ENCODE peak calls at places on chromosomes 3 and 15, in nine cellular contexts. R, H, O, K, X, N, J, F and B are unnamed samples.

GRCh38 chr3:98553751-98554150 is 22.0 kb downstream of the GPR15 start:
- DNase-seq in R (no peak), H (no peak), O (no peak), K (no peak), X (no peak), N (no peak), J (no peak), F (no peak), B (no peak)

GRCh38 chr3:141266797-141267555 is 35.4 kb downstream of the PXYLP1 start:
- DNase-seq in R (no peak), H (no peak), O (no peak), K (no peak), X (no peak), N (no peak), J (no peak), F (no peak), B (no peak)

GRCh38 chr3:123349566-123350450 is 99.1 kb downstream of the ADCY5 start:
- DNase-seq in R (no peak), H (no peak), O (no peak), K (no peak), X (no peak), N (no peak), J (no peak), F (no peak), B (no peak)

GRCh38 chr3:129404130-129404529 is 24.3 kb downstream of the EFCAB12 start:
- DNase-seq in R (no peak), H (no peak), O (no peak), K (no peak), X (no peak), N (no peak), J (no peak), F (no peak), B (no peak)

GRCh38 chr3:27279153-27279552 is 90.0 kb downstream of the NEK10 start:
- DNase-seq in R (no peak), H (no peak), O (no peak), K (peak; percentile 32), X (peak; percentile 27), N (no peak), J (no peak), F (no peak), B (no peak)

GRCh38 chr3:150081084-150081483 is 110.4 kb upstream of the PFN2 start:
- DNase-seq in R (no peak), H (no peak), O (no peak), K (no peak), X (no peak), N (no peak), J (no peak), F (no peak), B (no peak)

GRCh38 chr15:73851679-73852078 is 21.7 kb upstream of the TBC1D21 start:
- DNase-seq in R (no peak), H (peak; percentile 22), O (no peak), K (no peak), X (peak; percentile 22), N (peak; percentile 50), J (peak; percentile 37), F (peak; percentile 35), B (no peak)

GRCh38 chr3:137205394-137206060 is 247.7 kb downstream of the IL20RB start:
- DNase-seq in R (no peak), H (no peak), O (no peak), K (no peak), X (no peak), N (no peak), J (no peak), F (no peak), B (no peak)

GRCh38 chr3:134486577-134487041 is 752 bp downstream of the CEP63 start:
- DNase-seq in R (no peak), H (no peak), O (no peak), K (no peak), X (no peak), N (no peak), J (no peak), F (no peak), B (no peak)

GRCh38 chr15:27454281-27455060 is 483.5 kb downstream of the GABRG3 start:
- DNase-seq in R (no peak), H (no peak), O (no peak), K (no peak), X (no peak), N (no peak), J (no peak), F (no peak), B (no peak)

GRCh38 chr3:140760324-140761075 is 82.6 kb downstream of the TRIM42 start:
- DNase-seq in R (no peak), H (no peak), O (no peak), K (no peak), X (no peak), N (no peak), J (no peak), F (no peak), B (no peak)

GRCh38 chr15:99486371-99487336 is 79.1 kb upstream of the MEF2A start:
- DNase-seq in R (peak; percentile 74), H (peak; percentile 10), O (peak; percentile 93), K (peak; percentile 80), X (peak; percentile 81), N (no peak), J (peak; percentile 82), F (peak; percentile 60), B (peak; percentile 80)

GRCh38 chr3:7630351-7630911 is 769.5 kb downstream of the GRM7 start:
- DNase-seq in R (no peak), H (no peak), O (no peak), K (no peak), X (no peak), N (no peak), J (no peak), F (no peak), B (no peak)

GRCh38 chr3:120039642-120040610 is 54.3 kb downstream of the GSK3B start:
- DNase-seq in R (no peak), H (peak; percentile 3), O (no peak), K (no peak), X (no peak), N (peak; percentile 13), J (no peak), F (no peak), B (no peak)

GRCh38 chr15:99158626-99159412 is 53.9 kb downstream of the SYNM start:
- DNase-seq in R (no peak), H (no peak), O (no peak), K (no peak), X (no peak), N (no peak), J (no peak), F (no peak), B (no peak)

GRCh38 chr15:23039151-23039916 is at the start of gene TUBGCP5:
- DNase-seq in R (peak; percentile 96), H (peak; percentile 96), O (peak; percentile 99), K (peak; percentile 97), X (peak; percentile 98), N (peak; percentile 93), J (peak; percentile 99), F (peak; percentile 98), B (peak; percentile 95)
- TF ChIP-seq POLR2A in R (peak; percentile 88), H (peak; percentile 96), O (peak; percentile 17), K (peak; percentile 46), X (peak; percentile 91), N (peak; percentile 85), J (peak; percentile 96), F (peak; percentile 69), B (peak; percentile 75)

GRCh38 chr3:71759401-71759800 is 5.7 kb downstream of the GPR27 start:
- DNase-seq in R (no peak), H (no peak), O (no peak), K (no peak), X (no peak), N (no peak), J (no peak), F (no peak), B (no peak)

GRCh38 chr3:71753716-71754609 is at the start of gene GPR27:
- DNase-seq in R (no peak), H (no peak), O (no peak), K (no peak), X (peak; percentile 26), N (no peak), J (peak; percentile 10), F (peak; percentile 8), B (no peak)

GRCh38 chr3:71752911-71753715 is 542 bp upstream of the GPR27 start:
- DNase-seq in R (no peak), H (no peak), O (no peak), K (no peak), X (no peak), N (no peak), J (no peak), F (no peak), B (no peak)

GRCh38 chr3:71751602-71752001 is 2.1 kb upstream of the GPR27 start:
- DNase-seq in R (no peak), H (no peak), O (no peak), K (no peak), X (no peak), N (no peak), J (no peak), F (no peak), B (no peak)

DNA sequence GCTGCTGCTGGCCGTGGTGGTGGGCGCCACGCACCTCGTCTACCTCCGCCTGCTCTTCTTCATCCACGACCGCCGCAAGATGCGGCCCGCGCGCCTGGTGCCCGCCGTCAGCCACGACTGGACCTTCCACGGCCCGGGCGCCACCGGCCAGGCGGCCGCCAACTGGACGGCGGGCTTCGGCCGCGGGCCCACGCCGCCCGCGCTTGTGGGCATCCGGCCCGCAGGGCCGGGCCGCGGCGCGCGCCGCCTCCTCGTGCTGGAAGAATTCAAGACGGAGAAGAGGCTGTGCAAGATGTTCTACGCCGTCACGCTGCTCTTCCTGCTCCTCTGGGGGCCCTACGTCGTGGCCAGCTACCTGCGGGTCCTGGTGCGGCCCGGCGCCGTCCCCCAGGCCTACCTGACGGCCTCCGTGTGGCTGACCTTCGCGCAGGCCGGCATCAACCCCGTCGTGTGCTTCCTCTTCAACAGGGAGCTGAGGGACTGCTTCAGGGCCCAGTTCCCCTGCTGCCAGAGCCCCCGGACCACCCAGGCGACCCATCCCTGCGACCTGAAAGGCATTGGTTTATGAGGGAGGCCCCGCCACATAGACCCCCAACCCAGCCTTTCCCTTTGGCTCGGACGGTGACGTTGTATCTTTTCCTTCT is 1.1 kb downstream of the GPR27 start:
- DNase-seq in R (no peak), H (no peak), O (no peak), K (no peak), X (no peak), N (no peak), J (no peak), F (no peak), B (no peak)
- H3K27me3 ChIP-seq in R (no peaks in the 10 kb centered on the region), H (peaks cover 8% of the 10 kb centered on the region), O (peaks cover 4% of the 10 kb centered on the region), K (peaks cover 37% of the 10 kb centered on the region), X (no peaks in the 10 kb centered on the region), N (peaks cover 15% of the 10 kb centered on the region), J (peaks cover 16% of the 10 kb centered on the region), F (no peaks in the 10 kb centered on the region), B (no peaks in the 10 kb centered on the region)

DNA sequence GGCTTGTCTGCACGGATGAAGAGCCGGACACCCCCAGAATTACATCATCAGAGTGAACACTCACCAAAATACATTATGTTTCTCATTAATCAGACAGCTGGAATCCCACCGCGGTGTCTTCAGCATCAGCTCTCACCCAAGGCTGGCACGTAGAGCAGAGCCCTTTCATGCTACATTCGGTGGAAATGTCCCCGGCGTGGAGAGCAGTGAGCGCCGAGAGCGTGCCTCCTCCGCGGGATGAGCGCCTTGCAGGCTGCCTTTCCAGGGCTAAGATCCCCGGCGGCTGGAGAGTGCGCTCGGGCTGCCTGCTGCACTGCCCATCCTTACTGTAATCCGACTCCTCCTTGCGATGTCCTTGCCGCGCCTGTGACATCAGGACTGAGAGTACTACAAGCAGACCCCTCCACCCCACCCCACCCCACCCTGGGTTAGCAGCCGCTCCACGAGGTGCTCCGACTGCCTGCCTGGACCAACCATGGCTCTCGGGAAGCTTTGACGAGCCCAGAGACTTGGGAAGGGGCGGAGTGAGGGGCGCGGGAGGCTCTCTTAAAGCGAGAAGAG is at the start of gene ZNF385D:
- DNase-seq in R (peak; percentile 41), H (no peak), O (peak; percentile 80), K (no peak), X (peak; percentile 3), N (peak; percentile 64), J (peak; percentile 23), F (peak; percentile 10), B (peak; percentile 25)
- H3K27ac ChIP-seq in R (peak within 1 kb of the TSS; percentile 59), H (no peak within 1 kb of the TSS), O (peak within 1 kb of the TSS; percentile 74), K (peak within 1 kb of the TSS; percentile 43), X (no peak within 1 kb of the TSS), N (no peak within 1 kb of the TSS), J (no peak within 1 kb of the TSS), F (no peak within 1 kb of the TSS), B (no peak within 1 kb of the TSS)

GRCh38 chr15:72117698-72118399 is at the start of gene MYO9A:
- DNase-seq in R (peak; percentile 98), H (peak; percentile 97), O (peak; percentile 99), K (peak; percentile 98), X (peak; percentile 97), N (peak; percentile 96), J (peak; percentile 98), F (peak; percentile 98), B (peak; percentile 98)
- TF ChIP-seq POLR2A in R (peak; percentile 81), H (peak; percentile 32), O (peak; percentile 28), K (no peak), X (peak; percentile 50), N (no peak), J (peak; percentile 73), F (peak; percentile 29), B (peak; percentile 86)